ENCODE peak calls at places on chromosomes 3 and 15, in six cellular contexts. U, H, W, P, T and R are unnamed samples.

GRCh38 chr3:58178528-58179234 is 32.1 kb downstream of the DNASE1L3 start:
- DNase-seq in W (no peak), P (no peak), T (no peak), U (no peak), H (no peak), R (peak)

GRCh38 chr3:120193554-120193953 is 91.5 kb downstream of the GPR156 start:
- DNase-seq in P (no peak), H (no peak), W (no peak), U (no peak), T (no peak), R (no peak)

GRCh38 chr3:102573483-102574028 is 138.7 kb downstream of the ZPLD1 start:
- DNase-seq in W (no peak), U (no peak), H (no peak), T (peak), P (no peak), R (no peak)

GRCh38 chr3:168024537-168024941 is 71.2 kb downstream of the GOLIM4 start:
- DNase-seq in P (no peak), H (peak), U (no peak), T (peak), W (no peak), R (peak)

GRCh38 chr3:24060055-24060454 is 115.0 kb downstream of the NR1D2 start:
- DNase-seq in H (peak), U (no peak), W (no peak), T (no peak), P (peak), R (peak)

GRCh38 chr3:188979236-188979635 is 192.5 kb upstream of the TPRG1 start:
- DNase-seq in U (no peak), W (no peak), T (no peak), H (no peak), P (no peak), R (no peak)

GRCh38 chr3:128345195-128345594 is 121.5 kb downstream of the DNAJB8 start:
- DNase-seq in T (no peak), P (no peak), H (no peak), W (no peak), U (no peak), R (no peak)

GRCh38 chr3:63578858-63579257 is 73.6 kb upstream of the SNTN start:
- DNase-seq in T (no peak), H (no peak), U (no peak), W (no peak), P (no peak), R (no peak)

GRCh38 chr3:197144188-197144587 is 114.6 kb upstream of the MELTF start:
- DNase-seq in U (no peak), W (no peak), T (no peak), H (no peak), P (no peak), R (no peak)

GRCh38 chr3:50193746-50194127 is 2.3 kb downstream of the GNAT1 start:
- DNase-seq in W (no peak), T (no peak), P (no peak), U (no peak), H (no peak), R (no peak)
- TF ChIP-seq EZH2 in W (no peak), T (no peak), P (no peak), U (no peak), H (no peak), R (no peak)

DNA sequence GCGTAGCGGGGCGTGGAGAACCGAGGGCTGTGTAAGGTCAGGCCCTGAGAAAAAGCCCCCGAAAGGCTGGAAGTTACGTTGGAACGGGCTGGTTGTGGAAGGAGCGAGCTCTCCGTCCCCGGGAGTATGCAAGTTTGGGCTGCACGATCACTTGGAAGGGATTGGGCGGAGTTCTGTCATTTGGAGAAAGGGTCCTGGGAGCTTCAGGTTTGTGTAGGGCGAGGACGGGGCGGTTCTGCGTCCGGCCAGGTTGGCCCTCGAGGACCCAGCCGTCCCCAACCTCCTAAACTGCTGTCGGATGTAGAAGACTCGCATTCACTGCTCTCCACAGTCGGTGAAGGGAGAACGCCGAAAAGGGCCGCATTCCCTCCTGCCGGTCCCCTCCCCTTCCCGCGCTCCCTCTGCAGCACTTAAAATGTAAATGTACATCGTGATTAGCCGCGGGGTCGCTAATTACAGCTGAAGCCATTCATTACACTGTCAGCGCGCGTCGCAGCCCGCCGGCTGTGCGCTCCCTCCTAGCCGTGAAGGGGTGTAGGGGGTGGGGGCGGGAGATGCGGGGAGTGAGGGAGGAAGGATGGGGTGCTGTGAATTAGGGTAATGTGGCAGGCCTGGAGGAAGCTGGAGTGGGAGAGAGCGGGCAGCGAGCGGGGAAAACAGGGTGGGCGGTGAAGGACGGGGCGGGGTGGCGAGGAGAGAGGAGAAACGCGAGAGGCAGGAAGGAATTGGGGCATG is 2.5 kb upstream of the RPP25 start:
- DNase-seq in U (no peak), P (no peak), T (peak), W (peak), H (no peak), R (no peak)
- TF ChIP-seq EZH2 in U (no peak), P (peak), T (no peak), W (no peak), H (peak), R (peak)

DNA sequence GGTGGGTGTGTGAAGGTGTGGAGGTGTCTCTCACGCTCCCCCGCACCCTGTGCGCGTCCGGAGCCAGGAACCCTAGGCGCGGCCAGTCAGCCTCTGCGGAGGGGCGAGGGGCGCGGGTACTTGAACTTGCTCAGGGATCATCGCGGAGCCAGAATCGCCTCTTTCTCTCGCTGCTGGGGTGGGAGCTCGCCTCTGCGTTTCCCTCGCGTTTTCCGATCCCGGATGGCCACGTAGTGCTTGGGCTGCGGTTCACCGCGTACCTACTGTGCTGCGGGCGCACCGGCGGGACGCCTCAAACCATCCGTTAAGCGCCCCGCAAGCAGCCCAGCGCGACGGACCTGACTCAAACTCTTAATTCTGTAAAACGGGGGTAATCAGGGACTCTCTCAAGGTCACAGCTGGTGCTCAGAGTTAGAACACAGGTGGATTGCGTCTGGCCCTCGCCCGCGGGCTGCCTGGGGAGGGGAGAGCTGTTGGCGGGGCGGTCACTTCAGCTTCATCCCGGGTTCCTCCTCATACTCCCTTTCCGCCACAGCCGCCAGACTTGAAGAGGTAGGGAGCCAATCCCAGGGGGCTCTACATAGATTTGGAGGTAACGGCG is 686 bp downstream of the MYRIP start:
- DNase-seq in T (no peak), U (no peak), W (peak), P (peak), H (no peak), R (no peak)
- TF ChIP-seq EZH2 in T (no peak), U (no peak), W (no peak), P (peak), H (peak), R (peak)

DNA sequence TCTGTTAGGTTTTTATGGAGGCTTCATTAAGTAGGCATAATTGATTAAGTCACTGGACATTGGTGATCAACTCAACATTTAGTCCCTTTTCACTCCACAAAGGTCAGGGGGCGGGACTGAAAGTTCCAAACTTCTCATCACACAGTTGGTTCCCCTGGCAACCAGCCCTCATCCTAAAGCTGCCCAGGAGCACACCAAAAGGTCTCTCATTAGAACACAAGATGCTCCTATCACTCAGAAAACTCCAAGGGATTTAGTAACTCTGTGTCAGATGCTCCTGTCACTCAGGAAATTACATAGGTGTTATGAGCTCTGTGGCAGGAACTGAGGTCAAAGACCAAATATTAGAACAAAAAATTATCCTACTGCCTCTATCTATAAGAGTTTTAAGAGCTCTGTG is 321.5 kb downstream of the OTOL1 start:
- DNase-seq in P (no peak), H (no peak), U (no peak), W (no peak), T (no peak), R (no peak)
- TF ChIP-seq EZH2 in P (no peak), H (no peak), U (no peak), W (no peak), T (no peak), R (no peak)

GRCh38 chr15:45349671-45350070 is 28.7 kb downstream of the GATM start:
- DNase-seq in T (no peak), U (no peak), W (no peak), P (no peak), H (no peak), R (no peak)
- TF ChIP-seq EZH2 in T (no peak), U (no peak), W (no peak), P (no peak), H (no peak), R (no peak)